ENCODE peak calls at places on chromosomes 11 and 22, in eight cellular contexts. S is activated T-cell treated with anti-CD3 and anti-CD28 coated beads, Interleukin-2, amount 50 U/mL, for 4 hours; B is T-helper 17 cell; H is left lung; K is right cardiac atrium; Q is aorta; D is activated CD4-positive, CD25-positive, alpha-beta regulatory T cell treated with anti-CD3 and anti-CD28 coated beads, Interleukin-2, amount 50 U/mL, for 24 hours; W is upper lobe of right lung. M is an unnamed sample.

GRCh38 chr22:50487290-50488005 is 789 bp downstream of the MIOX start:
- ATAC-seq in S (no peak), B (no peak), H (no peak), K (no peak), Q (no peak), D (no peak), W (no peak), M (no peak)

GRCh38 chr22:39703890-39704658 is 133.5 kb downstream of the CACNA1I start:
- ATAC-seq in S (no peak), B (no peak), H (peak; percentile 47), K (peak; percentile 47), Q (no peak), D (no peak), W (peak; percentile 8), M (no peak)

GRCh38 chr22:27100323-27100722 is 442.9 kb downstream of the MIAT start:
- ATAC-seq in S (no peak), B (no peak), H (no peak), K (peak; percentile 54), Q (no peak), D (no peak), W (no peak), M (no peak)

GRCh38 chr11:40241524-40242037 is 1217.9 kb downstream of the LRRC4C start:
- ATAC-seq in S (no peak), B (no peak), H (peak; percentile 57), K (peak; percentile 80), Q (peak; percentile 38), D (no peak), W (no peak), M (no peak)

GRCh38 chr11:118418770-118419169 is 17.4 kb downstream of the ATP5MG start:
- ATAC-seq in S (no peak), B (no peak), H (no peak), K (no peak), Q (no peak), D (no peak), W (no peak), M (no peak)

GRCh38 chr22:34736081-34736480 is 329.9 kb upstream of the ISX start:
- ATAC-seq in S (no peak), B (no peak), H (no peak), K (no peak), Q (no peak), D (no peak), W (no peak), M (no peak)

GRCh38 chr11:57904369-57904768 is 119.3 kb upstream of the OR9Q1 start:
- ATAC-seq in S (no peak), B (no peak), H (no peak), K (no peak), Q (no peak), D (no peak), W (no peak), M (peak; percentile 11)

GRCh38 chr11:95795627-95796308 is 5.5 kb downstream of the CEP57 start:
- ATAC-seq in S (no peak), B (no peak), H (no peak), K (no peak), Q (no peak), D (no peak), W (no peak), M (no peak)

GRCh38 chr11:73956876-73957653 is 6.2 kb downstream of the DNAJB13 start:
- ATAC-seq in S (no peak), B (peak; percentile 16), H (no peak), K (peak; percentile 29), Q (no peak), D (no peak), W (no peak), M (no peak)

GRCh38 chr22:31287818-31288495 is 4.3 kb downstream of the PIK3IP1 start:
- ATAC-seq in S (no peak), B (no peak), H (no peak), K (no peak), Q (no peak), D (no peak), W (no peak), M (no peak)

GRCh38 chr22:28917747-28918543 is 34.6 kb downstream of the ZNRF3 start:
- ATAC-seq in S (no peak), B (no peak), H (peak; percentile 86), K (peak; percentile 82), Q (peak; percentile 53), D (no peak), W (peak; percentile 84), M (peak; percentile 58)

GRCh38 chr11:28619870-28620540 is 511.8 kb downstream of the METTL15 start:
- ATAC-seq in S (no peak), B (no peak), H (no peak), K (no peak), Q (no peak), D (no peak), W (no peak), M (peak; percentile 28)

GRCh38 chr11:122344281-122344680 is 228.3 kb upstream of the BLID start:
- ATAC-seq in S (no peak), B (no peak), H (no peak), K (peak; percentile 77), Q (no peak), D (no peak), W (no peak), M (no peak)

GRCh38 chr22:22746061-22746962 is 101.9 kb downstream of the GGTLC2 start:
- ATAC-seq in S (no peak), B (no peak), H (no peak), K (no peak), Q (peak; percentile 30), D (no peak), W (peak; percentile 2), M (peak; percentile 14)

GRCh38 chr22:45600791-45601730 is 70.6 kb upstream of the ATXN10 start:
- ATAC-seq in S (no peak), B (no peak), H (no peak), K (no peak), Q (no peak), D (no peak), W (no peak), M (no peak)

GRCh38 chr11:9922806-9923205 is 258.9 kb downstream of the SWAP70 start:
- ATAC-seq in S (no peak), B (no peak), H (peak; percentile 57), K (no peak), Q (no peak), D (no peak), W (peak; percentile 24), M (peak; percentile 26)

GRCh38 chr11:11318961-11319360 is 34.1 kb downstream of the CSNK2A3 start:
- ATAC-seq in S (no peak), B (no peak), H (peak; percentile 68), K (peak; percentile 38), Q (no peak), D (no peak), W (peak; percentile 85), M (no peak)

GRCh38 chr11:35622070-35622469 is 3.8 kb downstream of the FJX1 start:
- ATAC-seq in S (no peak), B (no peak), H (no peak), K (no peak), Q (no peak), D (no peak), W (no peak), M (peak; percentile 47)

GRCh38 chr11:119461250-119461963 is 38.4 kb upstream of the THY1 start:
- ATAC-seq in S (no peak), B (no peak), H (peak; percentile 33), K (no peak), Q (no peak), D (no peak), W (no peak), M (no peak)

GRCh38 chr11:74233683-74234082 is 62.6 kb downstream of the PPME1 start:
- ATAC-seq in S (no peak), B (no peak), H (no peak), K (no peak), Q (no peak), D (no peak), W (no peak), M (no peak)

GRCh38 chr11:44388828-44389645 is 79.1 kb upstream of the ALX4 start:
- ATAC-seq in S (no peak), B (no peak), H (no peak), K (no peak), Q (no peak), D (no peak), W (peak; percentile 10), M (no peak)

GRCh38 chr22:29988719-29989118 is 91.5 kb upstream of the HORMAD2 start:
- ATAC-seq in S (no peak), B (no peak), H (peak; percentile 57), K (no peak), Q (no peak), D (no peak), W (no peak), M (no peak)

GRCh38 chr11:116990061-116990473 is 108.2 kb downstream of the SIK3 start:
- ATAC-seq in S (no peak), B (peak; percentile 19), H (no peak), K (peak; percentile 74), Q (no peak), D (no peak), W (no peak), M (peak; percentile 14)

GRCh38 chr11:81237139-81237538 is 1496.5 kb downstream of the FAM181B start:
- ATAC-seq in S (no peak), B (no peak), H (peak; percentile 81), K (no peak), Q (no peak), D (no peak), W (peak; percentile 55), M (peak; percentile 76)

GRCh38 chr11:117907276-117908110 is 21.7 kb downstream of the TMPRSS13 start:
- ATAC-seq in S (peak; percentile 93), B (peak; percentile 98), H (peak; percentile 93), K (peak; percentile 98), Q (peak; percentile 88), D (peak; percentile 97), W (peak; percentile 95), M (peak; percentile 100)

GRCh38 chr11:14727215-14727614 is 83.6 kb downstream of the PDE3B start:
- ATAC-seq in S (no peak), B (peak; percentile 40), H (no peak), K (no peak), Q (no peak), D (peak; percentile 35), W (no peak), M (no peak)

GRCh38 chr11:47433991-47434786 is 8.0 kb upstream of the PSMC3 start:
- ATAC-seq in S (no peak), B (no peak), H (peak; percentile 30), K (peak; percentile 40), Q (peak; percentile 43), D (no peak), W (no peak), M (no peak)

GRCh38 chr11:18522388-18522787 is 4.4 kb downstream of the TSG101 start:
- ATAC-seq in S (no peak), B (no peak), H (no peak), K (no peak), Q (no peak), D (no peak), W (no peak), M (no peak)

GRCh38 chr11:117829369-117829725 is 4.8 kb upstream of the FXYD2 start:
- ATAC-seq in S (no peak), B (no peak), H (no peak), K (peak; percentile 2), Q (no peak), D (no peak), W (no peak), M (peak; percentile 6)

GRCh38 chr11:47587039-47587675 is 679 bp downstream of the FAM180B start:
- ATAC-seq in S (no peak), B (no peak), H (no peak), K (peak; percentile 3), Q (no peak), D (no peak), W (no peak), M (no peak)

GRCh38 chr22:50459016-50459415 is 15.8 kb downstream of the SBF1 start:
- ATAC-seq in S (no peak), B (no peak), H (no peak), K (no peak), Q (no peak), D (no peak), W (no peak), M (no peak)

GRCh38 chr22:33811208-33811607 is 109.1 kb downstream of the LARGE1 start:
- ATAC-seq in S (no peak), B (no peak), H (peak; percentile 79), K (peak; percentile 36), Q (no peak), D (no peak), W (peak; percentile 14), M (no peak)

GRCh38 chr11:126436209-126436608 is 80.7 kb downstream of the ST3GAL4 start:
- ATAC-seq in S (no peak), B (no peak), H (no peak), K (no peak), Q (no peak), D (no peak), W (no peak), M (peak; percentile 38)

GRCh38 chr11:116192509-116193206 is 580.1 kb downstream of the BUD13 start:
- ATAC-seq in S (no peak), B (no peak), H (peak; percentile 28), K (no peak), Q (no peak), D (no peak), W (peak; percentile 3), M (no peak)